ENCODE peak calls at places on chromosomes 3 and 15, in four cellular contexts. T, I, F and E are unnamed samples.

GRCh38 chr15:87561641-87562040 is 694.9 kb downstream of the NTRK3 start:
- DNase-seq in T (no peak), I (no peak), F (no peak), E (no peak)

GRCh38 chr3:13655074-13655913 is 106.4 kb downstream of the FBLN2 start:
- DNase-seq in I (peak), T (no peak), F (peak), E (no peak)

GRCh38 chr3:134874737-134875413 is 79.8 kb downstream of the EPHB1 start:
- DNase-seq in I (no peak), F (no peak), T (no peak), E (no peak)

GRCh38 chr15:78640840-78641733 is at the start of gene CHRNB4:
- DNase-seq in F (peak), T (no peak), I (peak), E (no peak)

GRCh38 chr3:196216081-196216564 is at the start of gene SLC51A:
- DNase-seq in I (no peak), F (no peak), T (no peak), E (no peak)

GRCh38 chr3:178754852-178755510 is 218.7 kb downstream of the KCNMB2 start:
- DNase-seq in F (no peak), T (no peak), I (no peak), E (no peak)

GRCh38 chr15:95284933-95285401 is 1045.5 kb upstream of the NR2F2 start:
- DNase-seq in T (no peak), F (no peak), I (peak), E (no peak)

GRCh38 chr3:21750831-21751391 is at the start of gene ZNF385D:
- DNase-seq in T (no peak), F (peak), I (peak), E (no peak)

GRCh38 chr15:70014860-70015490 is 82.7 kb downstream of the TLE3 start:
- DNase-seq in I (no peak), F (no peak), T (no peak), E (peak)

GRCh38 chr15:55791576-55792400 is 48.8 kb upstream of the PRTG start:
- DNase-seq in F (no peak), I (peak), T (no peak), E (no peak)

GRCh38 chr15:64842099-64842940 is 605 bp downstream of the PLEKHO2 start:
- DNase-seq in F (no peak), I (peak), T (no peak), E (no peak)

GRCh38 chr15:85002517-85002916 is 20.9 kb downstream of the PDE8A start:
- DNase-seq in T (no peak), F (no peak), I (peak), E (no peak)

GRCh38 chr3:43024183-43024865 is 45.2 kb downstream of the GASK1A start:
- DNase-seq in F (no peak), I (no peak), T (no peak), E (no peak)

GRCh38 chr15:51341366-51342248 is at the start of gene GLDN:
- DNase-seq in I (peak), T (no peak), F (no peak), E (no peak)

GRCh38 chr3:128366136-128366535 is 100.6 kb downstream of the DNAJB8 start:
- DNase-seq in T (no peak), F (peak), I (no peak), E (no peak)

GRCh38 chr15:35880896-35881295 is 334.9 kb upstream of the DPH6 start:
- DNase-seq in I (no peak), T (no peak), F (no peak), E (no peak)

GRCh38 chr3:187507266-187507665 is 139.1 kb downstream of the RTP4 start:
- DNase-seq in T (no peak), F (no peak), I (no peak), E (no peak)

GRCh38 chr3:136311971-136312370 is 61.8 kb downstream of the PCCB start:
- DNase-seq in F (no peak), I (peak), T (no peak), E (no peak)

GRCh38 chr3:14880486-14881179 is 61.9 kb downstream of the FGD5 start:
- DNase-seq in I (no peak), F (no peak), T (no peak), E (no peak)

GRCh38 chr15:42919794-42920280 is 741 bp downstream of the TTBK2 start:
- DNase-seq in I (peak), F (peak), T (no peak), E (no peak)

GRCh38 chr15:67578020-67578600 is 35.6 kb downstream of the MAP2K5 start:
- DNase-seq in F (no peak), I (no peak), T (no peak), E (no peak)

GRCh38 chr3:149575213-149575961 is 82.4 kb downstream of the WWTR1 start:
- DNase-seq in F (peak), T (peak), I (peak), E (no peak)

GRCh38 chr3:77147836-77148578 is 108.1 kb downstream of the ROBO2 start:
- DNase-seq in F (no peak), T (no peak), I (peak), E (no peak)

GRCh38 chr3:138938877-138939562 is 7.9 kb downstream of the FOXL2 start:
- DNase-seq in T (no peak), F (no peak), I (no peak), E (no peak)

GRCh38 chr3:186107148-186108105 is 1.5 kb downstream of the ETV5 start:
- DNase-seq in T (no peak), F (peak), I (peak), E (no peak)

GRCh38 chr15:40859206-40859851 is 14.7 kb downstream of the RHOV start:
- DNase-seq in I (peak), F (peak), T (peak), E (peak)

GRCh38 chr15:70268698-70269251 is 171.1 kb upstream of the TLE3 start:
- DNase-seq in I (no peak), F (no peak), T (no peak), E (no peak)

GRCh38 chr3:123792473-123793201 is 91.5 kb downstream of the MYLK start:
- DNase-seq in I (no peak), F (no peak), T (no peak), E (no peak)

GRCh38 chr3:23863060-23863459 is 53.7 kb downstream of the NKIRAS1 start:
- DNase-seq in F (no peak), I (no peak), T (no peak), E (no peak)

GRCh38 chr3:23865595-23866396 is 51.0 kb downstream of the NKIRAS1 start:
- DNase-seq in T (no peak), I (peak), F (no peak), E (no peak)

GRCh38 chr3:23864954-23865353 is 51.8 kb downstream of the NKIRAS1 start:
- DNase-seq in F (peak), T (no peak), I (no peak), E (no peak)

GRCh38 chr3:23872330-23872729 is 44.5 kb downstream of the NKIRAS1 start:
- DNase-seq in I (no peak), T (no peak), F (no peak), E (no peak)

DNA sequence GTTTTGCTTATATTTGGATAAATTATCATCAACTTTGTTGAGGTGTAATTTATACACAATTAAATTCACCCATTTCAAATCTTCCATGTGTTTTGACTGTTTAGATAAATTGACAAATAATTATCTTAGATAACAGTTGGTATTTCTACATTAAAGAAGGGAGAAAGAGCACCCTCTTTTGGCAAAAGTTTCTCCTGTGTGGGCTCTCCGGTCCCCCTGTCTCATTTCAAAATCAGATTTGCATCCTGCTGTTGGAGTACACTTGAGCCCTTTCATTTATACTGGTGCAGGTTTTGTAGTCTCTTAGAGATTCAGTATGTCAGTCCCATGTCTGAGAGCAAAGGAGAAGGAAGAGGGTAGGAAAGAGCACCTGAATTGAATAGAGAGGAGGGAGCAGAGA is 49.4 kb downstream of the NKIRAS1 start:
- DNase-seq in I (no peak), F (no peak), T (no peak), E (no peak)
- TF ChIP-seq CTCF in I (no peak), F (no peak), T (no peak), E (no peak)

GRCh38 chr15:59528965-59529402 is 82.6 kb upstream of the GCNT3 start:
- DNase-seq in I (peak), T (peak), F (peak), E (no peak)
- TF ChIP-seq CTCF in I (peak), T (peak), F (peak), E (peak)

DNA sequence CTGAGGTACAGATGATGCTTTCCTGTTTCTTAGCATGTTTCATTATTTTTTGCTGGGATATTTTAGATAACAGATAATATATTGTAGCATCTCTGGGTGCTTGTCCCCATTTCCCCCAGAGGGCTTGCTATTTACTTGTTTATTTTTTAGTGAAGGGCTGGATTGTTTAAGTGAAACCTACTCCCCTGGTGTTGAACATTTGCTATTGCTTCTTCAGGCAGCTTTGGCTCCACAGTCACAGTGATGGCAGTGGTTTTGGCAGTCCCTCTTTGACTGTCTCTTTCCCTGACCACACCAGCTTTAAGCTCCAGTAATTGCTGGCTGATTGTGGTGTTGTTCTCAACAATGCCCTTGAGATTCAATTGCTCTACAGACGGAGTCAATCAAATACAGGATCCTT is 128.9 kb downstream of the KLF13 start:
- DNase-seq in F (no peak), I (no peak), T (no peak), E (no peak)
- TF ChIP-seq CTCF in F (no peak), I (peak), T (no peak), E (peak)

GRCh38 chr3:71247221-71247947 is 336.1 kb downstream of the FOXP1 start:
- DNase-seq in I (peak), T (no peak), F (peak), E (no peak)
- TF ChIP-seq CTCF in I (no peak), T (no peak), F (no peak), E (no peak)

GRCh38 chr3:118863731-118864322 is 170.8 kb downstream of the IGSF11 start:
- DNase-seq in I (no peak), T (no peak), F (peak), E (no peak)
- TF ChIP-seq CTCF in I (no peak), T (peak), F (no peak), E (peak)

DNA sequence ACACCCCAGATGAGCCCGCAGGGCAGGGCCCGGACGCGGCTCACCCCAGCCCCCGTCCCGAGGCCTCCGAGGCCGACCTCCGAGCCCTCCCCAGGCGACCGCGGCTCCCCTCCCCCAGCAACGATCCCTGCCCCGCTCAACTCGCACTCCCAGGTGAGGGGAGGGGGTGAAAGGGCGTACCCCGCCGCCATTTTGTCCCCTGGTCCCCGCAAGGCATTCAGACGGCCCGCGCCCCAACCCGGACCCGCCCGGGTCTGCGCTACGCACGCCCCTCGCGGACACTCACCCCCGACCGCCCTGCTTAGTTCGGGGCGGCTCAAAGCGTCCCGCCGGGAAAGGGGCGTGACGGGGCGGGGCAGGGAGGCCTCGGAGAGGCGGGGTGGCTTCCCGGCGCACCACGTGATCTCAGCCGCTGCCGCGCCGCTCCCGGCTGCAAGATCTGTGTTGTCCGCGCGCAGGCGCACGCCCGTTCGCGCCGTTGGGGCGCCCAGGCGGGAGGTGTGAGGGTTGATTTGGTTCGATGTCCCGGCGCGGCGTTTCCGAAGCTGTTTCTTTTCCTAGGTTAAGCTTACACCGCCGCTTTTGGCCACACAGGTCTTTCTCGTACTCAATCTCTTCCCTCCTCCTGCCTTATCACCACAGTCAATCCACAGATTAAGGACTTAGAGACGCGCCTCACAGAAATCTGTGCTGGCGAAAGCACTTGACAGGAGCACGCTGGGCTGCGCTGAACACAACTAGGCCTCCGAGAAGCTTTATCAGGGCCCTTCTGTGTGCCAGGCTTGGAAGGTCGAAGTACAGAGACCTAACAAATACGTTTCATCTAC is at the start of gene SCAPER:
- DNase-seq in T (peak), F (peak), I (peak), E (peak)
- TF ChIP-seq CTCF in T (no peak), F (no peak), I (no peak), E (no peak)